ENCODE peak calls at places on chromosomes 13 and 19, in nine cellular contexts. One of them, this sample, is unnamed.
A peak's percentile ranks its signal among the peaks of the same experiment; 100 is the strongest.

GRCh38 chr13:33639158-33639557 is 178.8 kb upstream of the RFC3 start:
- DNase-seq in fibroblast of lung: peak; percentile 94
- DNase-seq in GM12865: no peak
- DNase-seq in CD8-positive, alpha-beta T cell: no peak
- DNase-seq in WTC11: no peak
- DNase-seq in brain microvascular endothelial cell: peak; percentile 44
- DNase-seq in neural crest cell: no peak
- DNase-seq in thoracic aorta: no peak
- DNase-seq in endodermal cell: no peak
- DNase-seq in this sample: no peak

GRCh38 chr19:11067356-11068113 is 21.7 kb upstream of the LDLR start:
- DNase-seq in thoracic aorta: no peak
- DNase-seq in fibroblast of lung: no peak
- DNase-seq in WTC11: no peak
- DNase-seq in GM12865: no peak
- DNase-seq in endodermal cell: no peak
- DNase-seq in brain microvascular endothelial cell: no peak
- DNase-seq in neural crest cell: no peak
- DNase-seq in CD8-positive, alpha-beta T cell: no peak
- DNase-seq in this sample: no peak

GRCh38 chr19:33798701-33799111 is 2.0 kb downstream of the KCTD15 start:
- DNase-seq in CD8-positive, alpha-beta T cell: no peak
- DNase-seq in GM12865: no peak
- DNase-seq in neural crest cell: no peak
- DNase-seq in thoracic aorta: no peak
- DNase-seq in WTC11: no peak
- DNase-seq in fibroblast of lung: peak; percentile 18
- DNase-seq in brain microvascular endothelial cell: no peak
- DNase-seq in endodermal cell: no peak
- DNase-seq in this sample: no peak

GRCh38 chr19:16085115-16085514 is 8.8 kb downstream of the TPM4 start:
- DNase-seq in endodermal cell: no peak
- DNase-seq in WTC11: no peak
- DNase-seq in CD8-positive, alpha-beta T cell: no peak
- DNase-seq in thoracic aorta: no peak
- DNase-seq in neural crest cell: no peak
- DNase-seq in GM12865: no peak
- DNase-seq in fibroblast of lung: peak; percentile 45
- DNase-seq in brain microvascular endothelial cell: no peak
- DNase-seq in this sample: no peak

GRCh38 chr19:29645911-29646310 is 19.4 kb upstream of the PLEKHF1 start:
- DNase-seq in neural crest cell: no peak
- DNase-seq in GM12865: peak; percentile 46
- DNase-seq in thoracic aorta: no peak
- DNase-seq in endodermal cell: no peak
- DNase-seq in WTC11: no peak
- DNase-seq in fibroblast of lung: peak; percentile 61
- DNase-seq in brain microvascular endothelial cell: peak; percentile 18
- DNase-seq in CD8-positive, alpha-beta T cell: no peak
- DNase-seq in this sample: no peak

GRCh38 chr19:13585512-13585911 is 79.2 kb upstream of the CACNA1A start:
- DNase-seq in GM12865: no peak
- DNase-seq in CD8-positive, alpha-beta T cell: no peak
- DNase-seq in endodermal cell: no peak
- DNase-seq in fibroblast of lung: no peak
- DNase-seq in brain microvascular endothelial cell: no peak
- DNase-seq in thoracic aorta: no peak
- DNase-seq in neural crest cell: no peak
- DNase-seq in WTC11: no peak
- DNase-seq in this sample: no peak

GRCh38 chr13:95553614-95554385 is 1.3 kb downstream of the CLDN10 start:
- DNase-seq in thoracic aorta: no peak
- DNase-seq in endodermal cell: peak; percentile 77
- DNase-seq in fibroblast of lung: peak; percentile 24
- DNase-seq in GM12865: no peak
- DNase-seq in WTC11: peak; percentile 46
- DNase-seq in CD8-positive, alpha-beta T cell: no peak
- DNase-seq in neural crest cell: no peak
- DNase-seq in brain microvascular endothelial cell: no peak
- DNase-seq in this sample: no peak

GRCh38 chr19:50258918-50259372 is 55.5 kb downstream of the MYH14 start:
- DNase-seq in CD8-positive, alpha-beta T cell: no peak
- DNase-seq in brain microvascular endothelial cell: no peak
- DNase-seq in GM12865: peak; percentile 54
- DNase-seq in WTC11: peak; percentile 84
- DNase-seq in endodermal cell: peak; percentile 87
- DNase-seq in fibroblast of lung: no peak
- DNase-seq in neural crest cell: peak; percentile 61
- DNase-seq in thoracic aorta: no peak
- DNase-seq in this sample: no peak

GRCh38 chr19:42081584-42082258 is 5.8 kb downstream of the ZNF574 start:
- DNase-seq in GM12865: peak; percentile 60
- DNase-seq in brain microvascular endothelial cell: peak; percentile 43
- DNase-seq in fibroblast of lung: peak; percentile 52
- DNase-seq in CD8-positive, alpha-beta T cell: no peak
- DNase-seq in thoracic aorta: no peak
- DNase-seq in neural crest cell: no peak
- DNase-seq in WTC11: no peak
- DNase-seq in endodermal cell: no peak
- DNase-seq in this sample: no peak

GRCh38 chr13:91572944-91573535 is 174.6 kb downstream of the GPC5 start:
- DNase-seq in endodermal cell: no peak
- DNase-seq in neural crest cell: no peak
- DNase-seq in WTC11: no peak
- DNase-seq in brain microvascular endothelial cell: peak; percentile 41
- DNase-seq in GM12865: no peak
- DNase-seq in thoracic aorta: no peak
- DNase-seq in fibroblast of lung: peak; percentile 64
- DNase-seq in CD8-positive, alpha-beta T cell: no peak
- DNase-seq in this sample: no peak

GRCh38 chr13:51914137-51914493 is 52.3 kb downstream of the CCDC70 start:
- DNase-seq in endodermal cell: no peak
- DNase-seq in neural crest cell: no peak
- DNase-seq in fibroblast of lung: no peak
- DNase-seq in brain microvascular endothelial cell: no peak
- DNase-seq in thoracic aorta: no peak
- DNase-seq in GM12865: no peak
- DNase-seq in CD8-positive, alpha-beta T cell: no peak
- DNase-seq in WTC11: no peak
- DNase-seq in this sample: no peak

GRCh38 chr13:52162279-52163101 is 3.1 kb upstream of the NEK3 start:
- DNase-seq in GM12865: no peak
- DNase-seq in fibroblast of lung: peak; percentile 56
- DNase-seq in endodermal cell: no peak
- DNase-seq in CD8-positive, alpha-beta T cell: no peak
- DNase-seq in brain microvascular endothelial cell: peak; percentile 24
- DNase-seq in neural crest cell: no peak
- DNase-seq in thoracic aorta: no peak
- DNase-seq in WTC11: no peak
- DNase-seq in this sample: no peak

GRCh38 chr19:6733338-6734095 is 3.9 kb downstream of the GPR108 start:
- DNase-seq in fibroblast of lung: no peak
- DNase-seq in endodermal cell: peak; percentile 77
- DNase-seq in brain microvascular endothelial cell: no peak
- DNase-seq in WTC11: peak; percentile 55
- DNase-seq in thoracic aorta: no peak
- DNase-seq in neural crest cell: no peak
- DNase-seq in GM12865: no peak
- DNase-seq in CD8-positive, alpha-beta T cell: no peak
- DNase-seq in this sample: no peak
- TF ChIP-seq CTCF in fibroblast of lung: peak; percentile 16
- TF ChIP-seq CTCF in endodermal cell: peak; percentile 73
- TF ChIP-seq CTCF in brain microvascular endothelial cell: peak; percentile 29
- TF ChIP-seq CTCF in WTC11: peak; percentile 63
- TF ChIP-seq CTCF in thoracic aorta: no peak
- TF ChIP-seq CTCF in neural crest cell: peak; percentile 29
- TF ChIP-seq CTCF in GM12865: peak; percentile 30
- TF ChIP-seq CTCF in CD8-positive, alpha-beta T cell: peak; percentile 31
- TF ChIP-seq CTCF in this sample: no peak

DNA sequence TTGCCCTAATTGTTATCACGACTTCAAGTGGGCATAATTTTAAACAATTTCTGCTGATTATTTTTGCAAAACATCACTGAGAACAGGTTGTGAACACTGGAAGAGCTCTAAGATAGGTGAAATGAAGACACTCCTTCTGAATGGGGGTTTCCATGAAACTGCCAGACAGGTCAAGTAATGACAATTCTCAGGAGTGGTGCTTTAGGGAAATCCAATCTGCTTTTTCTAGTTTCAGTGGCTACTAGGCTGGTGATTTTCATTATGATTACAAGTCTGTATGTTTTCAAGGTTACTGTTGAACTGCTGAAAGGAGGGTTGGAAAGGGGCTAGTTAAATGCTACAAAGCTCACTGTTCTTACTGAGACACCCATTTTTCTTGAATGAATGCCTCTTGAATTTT is 1724.2 kb downstream of the PCDH9 start:
- DNase-seq in WTC11: no peak
- DNase-seq in CD8-positive, alpha-beta T cell: no peak
- DNase-seq in brain microvascular endothelial cell: no peak
- DNase-seq in endodermal cell: no peak
- DNase-seq in thoracic aorta: no peak
- DNase-seq in GM12865: peak; percentile 55
- DNase-seq in fibroblast of lung: no peak
- DNase-seq in neural crest cell: no peak
- DNase-seq in this sample: no peak
- TF ChIP-seq CTCF in WTC11: no peak
- TF ChIP-seq CTCF in CD8-positive, alpha-beta T cell: no peak
- TF ChIP-seq CTCF in brain microvascular endothelial cell: no peak
- TF ChIP-seq CTCF in endodermal cell: no peak
- TF ChIP-seq CTCF in thoracic aorta: no peak
- TF ChIP-seq CTCF in GM12865: no peak
- TF ChIP-seq CTCF in fibroblast of lung: no peak
- TF ChIP-seq CTCF in neural crest cell: no peak
- TF ChIP-seq CTCF in this sample: no peak

DNA sequence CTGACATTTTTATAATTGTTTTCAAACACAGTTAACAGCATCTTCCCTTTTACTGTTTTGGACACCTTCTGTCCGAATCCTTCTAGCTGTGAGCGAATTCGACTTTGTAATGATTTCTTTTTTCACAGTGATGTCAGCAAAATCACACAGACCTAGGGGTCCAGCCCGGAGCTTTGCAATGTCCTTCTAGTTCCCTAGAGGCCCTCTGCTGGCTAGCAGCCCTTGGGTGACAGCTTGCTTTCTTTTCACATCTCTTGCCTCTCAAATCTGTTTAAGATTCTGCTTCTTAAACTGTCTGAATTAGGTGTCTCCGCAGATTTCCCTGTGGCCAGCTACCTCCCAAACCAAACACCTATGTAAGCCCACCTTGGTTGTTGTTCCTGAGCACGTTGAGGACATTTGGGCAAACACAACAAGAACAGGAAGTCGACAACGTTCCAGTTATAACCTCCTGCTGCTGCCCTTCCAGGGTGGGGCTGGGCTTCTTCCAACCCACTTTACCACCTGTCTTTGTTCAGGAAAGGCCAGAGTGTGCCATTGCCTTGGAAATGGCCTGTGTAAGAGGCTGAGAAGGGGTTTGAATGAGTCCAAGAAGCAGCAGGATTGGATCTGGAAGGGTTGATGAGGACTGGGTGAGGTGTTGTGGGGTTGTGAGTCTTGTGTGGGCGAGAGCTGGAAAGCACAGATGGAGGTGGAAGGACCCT is 123.1 kb downstream of the ATP8A2 start:
- DNase-seq in WTC11: no peak
- DNase-seq in neural crest cell: no peak
- DNase-seq in brain microvascular endothelial cell: no peak
- DNase-seq in CD8-positive, alpha-beta T cell: no peak
- DNase-seq in thoracic aorta: no peak
- DNase-seq in endodermal cell: no peak
- DNase-seq in fibroblast of lung: no peak
- DNase-seq in GM12865: no peak
- DNase-seq in this sample: no peak
- TF ChIP-seq CTCF in WTC11: no peak
- TF ChIP-seq CTCF in neural crest cell: no peak
- TF ChIP-seq CTCF in brain microvascular endothelial cell: peak; percentile 16
- TF ChIP-seq CTCF in CD8-positive, alpha-beta T cell: no peak
- TF ChIP-seq CTCF in thoracic aorta: no peak
- TF ChIP-seq CTCF in endodermal cell: peak; percentile 27
- TF ChIP-seq CTCF in fibroblast of lung: no peak
- TF ChIP-seq CTCF in GM12865: no peak
- TF ChIP-seq CTCF in this sample: no peak

GRCh38 chr19:51687791-51688664 is 5.1 kb upstream of the SPACA6 start:
- DNase-seq in thoracic aorta: peak; percentile 28
- DNase-seq in WTC11: peak; percentile 64
- DNase-seq in neural crest cell: no peak
- DNase-seq in endodermal cell: peak; percentile 89
- DNase-seq in GM12865: no peak
- DNase-seq in CD8-positive, alpha-beta T cell: no peak
- DNase-seq in brain microvascular endothelial cell: peak; percentile 48
- DNase-seq in fibroblast of lung: peak; percentile 70
- DNase-seq in this sample: no peak

GRCh38 chr19:51691122-51692064 is 1.7 kb upstream of the SPACA6 start:
- DNase-seq in GM12865: no peak
- DNase-seq in fibroblast of lung: peak; percentile 75
- DNase-seq in brain microvascular endothelial cell: no peak
- DNase-seq in WTC11: peak; percentile 25
- DNase-seq in thoracic aorta: no peak
- DNase-seq in endodermal cell: peak; percentile 61
- DNase-seq in neural crest cell: no peak
- DNase-seq in CD8-positive, alpha-beta T cell: no peak
- DNase-seq in this sample: no peak

GRCh38 chr19:51690359-51691121 is 2.6 kb upstream of the SPACA6 start:
- DNase-seq in GM12865: no peak
- DNase-seq in thoracic aorta: no peak
- DNase-seq in fibroblast of lung: peak; percentile 78
- DNase-seq in WTC11: peak; percentile 76
- DNase-seq in CD8-positive, alpha-beta T cell: peak; percentile 63
- DNase-seq in brain microvascular endothelial cell: peak; percentile 59
- DNase-seq in endodermal cell: peak; percentile 90
- DNase-seq in neural crest cell: no peak
- DNase-seq in this sample: no peak

GRCh38 chr19:51689751-51690358 is 3.3 kb upstream of the SPACA6 start:
- DNase-seq in fibroblast of lung: peak; percentile 41
- DNase-seq in neural crest cell: peak; percentile 74
- DNase-seq in WTC11: peak; percentile 77
- DNase-seq in GM12865: no peak
- DNase-seq in endodermal cell: peak; percentile 92
- DNase-seq in CD8-positive, alpha-beta T cell: no peak
- DNase-seq in brain microvascular endothelial cell: peak; percentile 24
- DNase-seq in thoracic aorta: no peak
- DNase-seq in this sample: no peak

GRCh38 chr19:51688665-51689571 is 4.2 kb upstream of the SPACA6 start:
- DNase-seq in WTC11: peak; percentile 81
- DNase-seq in endodermal cell: peak; percentile 95
- DNase-seq in CD8-positive, alpha-beta T cell: no peak
- DNase-seq in fibroblast of lung: peak; percentile 96
- DNase-seq in GM12865: no peak
- DNase-seq in neural crest cell: peak; percentile 55
- DNase-seq in brain microvascular endothelial cell: peak; percentile 88
- DNase-seq in thoracic aorta: peak; percentile 74
- DNase-seq in this sample: no peak
- TF ChIP-seq CTCF in WTC11: no peak
- TF ChIP-seq CTCF in endodermal cell: no peak
- TF ChIP-seq CTCF in CD8-positive, alpha-beta T cell: no peak
- TF ChIP-seq CTCF in fibroblast of lung: no peak
- TF ChIP-seq CTCF in GM12865: no peak
- TF ChIP-seq CTCF in neural crest cell: no peak
- TF ChIP-seq CTCF in brain microvascular endothelial cell: peak; percentile 3
- TF ChIP-seq CTCF in thoracic aorta: peak; percentile 13
- TF ChIP-seq CTCF in this sample: no peak

GRCh38 chr19:28239270-28239669 is 973.7 kb downstream of the UQCRFS1 start:
- DNase-seq in fibroblast of lung: no peak
- DNase-seq in endodermal cell: peak; percentile 92
- DNase-seq in thoracic aorta: no peak
- DNase-seq in neural crest cell: peak; percentile 11
- DNase-seq in brain microvascular endothelial cell: no peak
- DNase-seq in WTC11: peak; percentile 80
- DNase-seq in GM12865: no peak
- DNase-seq in CD8-positive, alpha-beta T cell: no peak
- DNase-seq in this sample: no peak
- TF ChIP-seq CTCF in fibroblast of lung: no peak
- TF ChIP-seq CTCF in endodermal cell: peak; percentile 89
- TF ChIP-seq CTCF in thoracic aorta: no peak
- TF ChIP-seq CTCF in neural crest cell: peak; percentile 48
- TF ChIP-seq CTCF in brain microvascular endothelial cell: peak; percentile 52
- TF ChIP-seq CTCF in WTC11: peak; percentile 51
- TF ChIP-seq CTCF in GM12865: peak; percentile 4
- TF ChIP-seq CTCF in CD8-positive, alpha-beta T cell: no peak
- TF ChIP-seq CTCF in this sample: no peak